ENCODE peak calls at places on chromosome 6, in seven cellular contexts. X is breast epithelium, H is cardiac muscle cell, Q is MM.1S, F is sigmoid colon, W is SK-N-SH, U is BE2C. J is an unnamed sample.
A peak's percentile ranks its signal among the peaks of the same experiment; 100 is the strongest.

GRCh38 chr6:88823998-88824397 is 139.4 kb downstream of the RNGTT start:
- DNase-seq in X (no peak), H (no peak), Q (no peak), F (no peak), W (no peak), U (no peak), J (no peak)

GRCh38 chr6:12348530-12349511 is 58.7 kb downstream of the EDN1 start:
- DNase-seq in X (no peak), H (no peak), Q (no peak), F (no peak), W (no peak), U (no peak), J (no peak)

GRCh38 chr6:110511401-110511800 is 35.0 kb upstream of the SLC22A16 start:
- DNase-seq in X (no peak), H (no peak), Q (no peak), F (no peak), W (no peak), U (no peak), J (no peak)

GRCh38 chr6:11412011-11412424 is 125.5 kb upstream of the TMEM170B start:
- DNase-seq in X (no peak), H (no peak), Q (no peak), F (no peak), W (no peak), U (no peak), J (no peak)

GRCh38 chr6:156886409-156886808 is 109.2 kb downstream of the ARID1B start:
- DNase-seq in X (no peak), H (no peak), Q (no peak), F (no peak), W (no peak), U (no peak), J (no peak)

GRCh38 chr6:3041606-3042005 is 26.7 kb upstream of the RIPK1 start:
- DNase-seq in X (no peak), H (no peak), Q (no peak), F (no peak), W (no peak), U (no peak), J (no peak)

GRCh38 chr6:168103036-168103830 is 24.2 kb upstream of the FRMD1 start:
- DNase-seq in X (no peak), H (no peak), Q (no peak), F (no peak), W (no peak), U (no peak), J (no peak)

GRCh38 chr6:47102331-47102730 is 60.2 kb upstream of the ADGRF1 start:
- DNase-seq in X (no peak), H (no peak), Q (no peak), F (no peak), W (no peak), U (no peak), J (no peak)

GRCh38 chr6:13762648-13763441 is 51.2 kb upstream of the RANBP9 start:
- DNase-seq in X (no peak), H (no peak), Q (no peak), F (peak; percentile 93), W (no peak), U (no peak), J (no peak)

GRCh38 chr6:68638225-68638900 is 3.3 kb downstream of the ADGRB3 start:
- DNase-seq in X (no peak), H (peak; percentile 60), Q (peak; percentile 43), F (peak; percentile 66), W (peak; percentile 13), U (peak; percentile 43), J (no peak)

GRCh38 chr6:1068068-1068467 is 243.8 kb upstream of the FOXQ1 start:
- DNase-seq in X (no peak), H (no peak), Q (no peak), F (no peak), W (no peak), U (no peak), J (no peak)

GRCh38 chr6:13730704-13731103 is 19.1 kb upstream of the RANBP9 start:
- DNase-seq in X (no peak), H (no peak), Q (no peak), F (no peak), W (no peak), U (no peak), J (no peak)

GRCh38 chr6:135188718-135189117 is 7.6 kb downstream of the MYB start:
- DNase-seq in X (no peak), H (no peak), Q (no peak), F (no peak), W (no peak), U (no peak), J (no peak)

GRCh38 chr6:145506554-145506953 is 228.8 kb downstream of the EPM2A start:
- DNase-seq in X (no peak), H (no peak), Q (no peak), F (no peak), W (no peak), U (no peak), J (no peak)

GRCh38 chr6:113120577-113121285 is 736.4 kb upstream of the MARCKS start:
- DNase-seq in X (no peak), H (no peak), Q (no peak), F (no peak), W (no peak), U (no peak), J (no peak)

GRCh38 chr6:30231067-30231466 is 17.9 kb upstream of the TRIM26 start:
- DNase-seq in X (no peak), H (no peak), Q (no peak), F (no peak), W (no peak), U (no peak), J (no peak)

GRCh38 chr6:43989556-43990248 is 137.6 kb downstream of the MRPL14 start:
- DNase-seq in X (no peak), H (no peak), Q (no peak), F (no peak), W (peak; percentile 74), U (peak; percentile 85), J (no peak)

GRCh38 chr6:22112490-22112889 is 184.3 kb downstream of the PRL start:
- DNase-seq in X (no peak), H (no peak), Q (no peak), F (no peak), W (no peak), U (no peak), J (no peak)

GRCh38 chr6:96235927-96236326 is 220.2 kb downstream of the FUT9 start:
- DNase-seq in X (no peak), H (no peak), Q (no peak), F (no peak), W (no peak), U (no peak), J (no peak)

GRCh38 chr6:41187924-41188886 is 12.7 kb downstream of the TREML2 start:
- DNase-seq in X (no peak), H (no peak), Q (no peak), F (no peak), W (no peak), U (no peak), J (no peak)

GRCh38 chr6:68826501-68826900 is 191.4 kb downstream of the ADGRB3 start:
- DNase-seq in X (no peak), H (no peak), Q (no peak), F (no peak), W (no peak), U (no peak), J (no peak)

GRCh38 chr6:144033816-144034540 is 25.9 kb upstream of the PLAGL1 start:
- DNase-seq in X (no peak), H (no peak), Q (no peak), F (no peak), W (no peak), U (no peak), J (no peak)

GRCh38 chr6:163438940-163439335 is 24.4 kb downstream of the QKI start:
- DNase-seq in X (no peak), H (peak; percentile 58), Q (peak; percentile 75), F (no peak), W (peak; percentile 48), U (peak; percentile 90), J (peak; percentile 14)

GRCh38 chr6:167683028-167683862 is 143.5 kb upstream of the AFDN start:
- DNase-seq in X (no peak), H (peak; percentile 61), Q (no peak), F (peak; percentile 83), W (no peak), U (no peak), J (no peak)

GRCh38 chr6:144036064-144036873 is 28.2 kb upstream of the PLAGL1 start:
- DNase-seq in X (no peak), H (peak; percentile 12), Q (no peak), F (no peak), W (no peak), U (no peak), J (no peak)

GRCh38 chr6:139338845-139339244 is 35.6 kb downstream of the CITED2 start:
- DNase-seq in X (no peak), H (no peak), Q (no peak), F (no peak), W (no peak), U (no peak), J (no peak)

GRCh38 chr6:106609699-106610098 is 19.6 kb downstream of the RTN4IP1 start:
- DNase-seq in X (no peak), H (peak; percentile 47), Q (no peak), F (no peak), W (peak; percentile 39), U (peak; percentile 46), J (no peak)

GRCh38 chr6:48099713-48100675 is 11.0 kb downstream of the PTCHD4 start:
- DNase-seq in X (no peak), H (no peak), Q (no peak), F (no peak), W (no peak), U (no peak), J (no peak)

GRCh38 chr6:125453516-125453915 is 151.7 kb upstream of the HDDC2 start:
- DNase-seq in X (no peak), H (no peak), Q (no peak), F (no peak), W (no peak), U (no peak), J (no peak)
- H3K9me3 ChIP-seq in X (peaks cover 17% of the 10 kb centered on the region), H (peaks cover 3% of the 10 kb centered on the region), Q (no peaks in the 10 kb centered on the region), F (no peaks in the 10 kb centered on the region), W (no peaks in the 10 kb centered on the region), U (no peaks in the 10 kb centered on the region), J (peaks cover 16% of the 10 kb centered on the region)

GRCh38 chr6:15512126-15512525 is 150.7 kb downstream of the DTNBP1 start:
- DNase-seq in X (no peak), H (peak; percentile 17), Q (no peak), F (no peak), W (peak; percentile 72), U (peak; percentile 60), J (no peak)
- TF ChIP-seq CTCF in X (no peak), H (peak; percentile 13), Q (no peak), F (no peak), W (peak; percentile 30), U (peak; percentile 56), J (no peak)

DNA sequence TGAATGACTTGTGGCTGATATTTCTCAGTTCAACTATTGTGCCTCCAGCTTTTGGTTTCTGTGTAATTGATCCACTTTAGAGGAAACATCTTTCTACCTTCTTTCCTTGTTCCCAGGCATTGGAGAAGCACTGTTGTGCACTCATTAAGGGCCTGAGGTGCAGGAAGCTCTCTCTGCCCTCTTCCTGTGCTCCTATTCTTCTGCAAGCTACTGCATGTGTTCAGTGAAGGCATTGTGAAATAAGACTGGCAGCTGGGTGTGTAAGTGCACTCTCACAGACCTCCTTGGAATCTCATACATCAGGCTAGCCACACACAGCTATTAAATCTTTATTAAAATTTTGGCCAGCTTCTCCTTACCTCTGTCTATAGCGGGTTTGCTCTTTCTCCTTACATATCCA is 177.8 kb downstream of the OGFRL1 start:
- DNase-seq in X (no peak), H (no peak), Q (no peak), F (no peak), W (no peak), U (no peak), J (no peak)
- H3K9me3 ChIP-seq in X (no peaks in the 10 kb centered on the region), H (no peaks in the 10 kb centered on the region), Q (no peaks in the 10 kb centered on the region), F (no peaks in the 10 kb centered on the region), W (peaks cover 24% of the 10 kb centered on the region), U (no peaks in the 10 kb centered on the region), J (peaks cover 5% of the 10 kb centered on the region)

GRCh38 chr6:5986847-5987246 is 19.9 kb downstream of the NRN1 start:
- DNase-seq in X (no peak), H (no peak), Q (no peak), F (no peak), W (no peak), U (no peak), J (no peak)
- TF ChIP-seq CTCF in X (no peak), H (no peak), Q (no peak), F (no peak), W (no peak), U (no peak), J (no peak)

J was measured in CD4-positive, alpha-beta T cell.